ENCODE peak calls at places on chromosomes 1 and 21, in five cellular contexts. L is endothelial cell of umbilical vein, K is suprapubic skin, T is H1, Q is stomach. J is an unnamed sample.

GRCh38 chr1:92404661-92405060 is 82.1 kb downstream of the GFI1 start:
- DNase-seq in L (no peak), K (no peak), T (no peak), Q (no peak), J (no peak)

GRCh38 chr1:32998009-32998555 is 33.5 kb upstream of the RNF19B start:
- DNase-seq in L (peak; percentile 72), K (no peak), T (no peak), Q (no peak), J (no peak)

GRCh38 chr21:34989337-34990151 is 59.6 kb downstream of the RUNX1 start:
- DNase-seq in L (no peak), K (no peak), T (no peak), Q (no peak), J (no peak)

GRCh38 chr1:67599085-67599484 is 85.9 kb upstream of the GADD45A start:
- DNase-seq in L (no peak), K (no peak), T (no peak), Q (no peak), J (no peak)

GRCh38 chr1:59477286-59477685 is 180.4 kb downstream of the FGGY start:
- DNase-seq in L (no peak), K (no peak), T (no peak), Q (no peak), J (no peak)

GRCh38 chr1:235341334-235341733 is 13.0 kb downstream of the GGPS1 start:
- DNase-seq in L (no peak), K (no peak), T (no peak), Q (no peak), J (no peak)

GRCh38 chr1:216500273-216500967 is 77.2 kb upstream of the USH2A start:
- DNase-seq in L (no peak), K (no peak), T (no peak), Q (no peak), J (no peak)

GRCh38 chr1:235582130-235582529 is 67.5 kb downstream of the GNG4 start:
- DNase-seq in L (no peak), K (no peak), T (no peak), Q (no peak), J (no peak)

GRCh38 chr1:54347955-54348699 is 58.1 kb downstream of the SSBP3 start:
- DNase-seq in L (no peak), K (no peak), T (no peak), Q (peak; percentile 91), J (no peak)

GRCh38 chr1:49526672-49527071 is 497.1 kb downstream of the AGBL4 start:
- DNase-seq in L (no peak), K (no peak), T (no peak), Q (no peak), J (no peak)
- H3K9me3 ChIP-seq in L (peaks cover 8% of the 10 kb centered on the region), K (no peaks in the 10 kb centered on the region), T (peaks cover 56% of the 10 kb centered on the region), Q (no peaks in the 10 kb centered on the region), J (no peaks in the 10 kb centered on the region)

DNA sequence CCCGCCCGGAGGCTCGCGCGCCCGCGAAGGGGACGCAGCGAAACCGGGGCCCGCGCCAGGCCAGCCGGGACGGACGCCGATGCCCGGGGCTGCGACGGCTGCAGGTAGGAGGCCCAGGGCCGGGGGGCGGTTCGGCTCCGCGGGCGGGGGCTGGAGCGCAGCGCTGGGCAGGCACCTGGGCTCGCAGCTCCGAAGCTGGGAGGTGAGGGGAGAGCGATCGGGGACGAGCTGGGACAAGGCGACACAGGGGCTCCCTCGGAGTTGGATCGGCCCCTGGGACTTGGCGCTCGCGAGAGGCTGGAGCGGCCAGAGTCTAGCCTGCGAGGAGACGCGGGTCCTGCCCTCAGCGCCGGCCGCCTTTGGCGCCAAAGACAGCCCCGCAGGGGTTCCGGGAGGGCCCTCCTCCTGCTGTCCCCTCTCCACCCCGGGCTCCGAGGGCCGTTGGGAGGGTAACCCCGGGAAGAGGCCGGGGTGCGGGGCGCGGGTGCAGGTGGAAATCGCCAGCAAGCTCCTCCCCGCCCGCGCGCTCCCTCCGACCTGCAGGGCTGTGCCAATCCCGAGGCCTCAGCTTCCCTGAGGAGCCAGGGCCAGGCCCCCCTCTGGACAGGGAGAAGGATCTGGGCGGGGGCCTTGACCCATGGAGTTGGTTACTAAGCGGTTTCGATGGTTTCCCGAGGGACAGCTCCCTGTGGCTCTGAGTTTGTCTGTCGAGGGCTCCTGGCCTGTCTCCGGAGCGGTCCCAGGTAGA is 396 bp downstream of the TP73 start:
- DNase-seq in L (no peak), K (no peak), T (peak; percentile 75), Q (no peak), J (no peak)
- H3K4me3 ChIP-seq in L (no peak overlapping the region), K (peak overlapping the region; percentile 50), T (peak overlapping the region; percentile 51), Q (peak overlapping the region; percentile 99), J (no peak overlapping the region)

GRCh38 chr1:206606867-206607266 is 5.4 kb downstream of the EIF2D start:
- DNase-seq in L (peak; percentile 41), K (no peak), T (no peak), Q (no peak), J (no peak)

GRCh38 chr1:206608108-206608698 is 4.1 kb downstream of the EIF2D start:
- DNase-seq in L (peak; percentile 36), K (no peak), T (peak; percentile 60), Q (peak; percentile 47), J (no peak)

GRCh38 chr1:206609229-206609991 is 2.9 kb downstream of the EIF2D start:
- DNase-seq in L (peak; percentile 84), K (no peak), T (no peak), Q (no peak), J (no peak)

DNA sequence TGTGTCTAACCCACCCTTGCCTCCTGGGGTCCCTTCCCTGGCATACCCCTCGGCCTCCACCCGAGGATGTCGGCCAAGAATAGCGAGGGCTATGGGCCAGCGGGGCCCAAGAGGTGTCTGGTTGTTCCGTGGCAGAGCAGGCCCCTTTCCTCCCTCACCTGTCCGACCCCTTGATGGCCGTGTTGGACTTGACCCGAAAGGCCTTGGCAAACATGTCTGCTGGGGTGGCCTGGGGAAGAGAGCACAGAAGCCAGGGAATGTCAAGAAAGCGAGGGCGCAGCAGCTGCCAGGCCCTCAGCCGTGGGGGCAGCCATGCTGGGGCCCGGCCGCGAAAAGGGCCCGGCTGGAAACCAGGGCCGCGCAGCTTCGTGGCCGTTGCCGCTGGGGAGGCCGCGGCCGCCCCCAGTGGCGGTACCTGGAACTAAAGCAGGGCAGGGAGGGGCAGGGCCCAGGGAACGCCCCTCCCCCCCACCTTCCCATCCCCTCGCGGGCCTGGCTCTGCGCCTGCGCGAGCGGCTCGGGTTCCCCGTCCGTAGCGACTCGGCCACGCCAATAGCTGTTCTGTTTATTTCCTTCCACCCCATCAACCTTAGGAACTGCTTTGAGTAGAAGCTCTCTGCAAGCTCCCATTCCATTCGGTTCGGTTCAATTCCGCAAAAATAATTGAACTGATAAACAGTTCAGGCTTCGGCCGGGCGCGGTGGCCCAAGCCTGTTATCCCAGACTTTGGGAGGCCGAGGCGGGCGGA is at the start of gene EIF2D:
- DNase-seq in L (peak; percentile 93), K (peak; percentile 93), T (peak; percentile 98), Q (peak; percentile 97), J (no peak)
- TF ChIP-seq POLR2AphosphoS5 in L (peak; percentile 99), K (no peak), T (peak; percentile 94), Q (peak; percentile 84), J (peak; percentile 97)

GRCh38 chr1:2952992-2953391 is 68.3 kb upstream of the ACTRT2 start:
- DNase-seq in L (no peak), K (no peak), T (no peak), Q (no peak), J (no peak)
- H3K9me3 ChIP-seq in L (no peaks in the 10 kb centered on the region), K (peaks cover 8% of the 10 kb centered on the region), T (peaks cover 72% of the 10 kb centered on the region), Q (peaks cover 43% of the 10 kb centered on the region), J (no peaks in the 10 kb centered on the region)

DNA sequence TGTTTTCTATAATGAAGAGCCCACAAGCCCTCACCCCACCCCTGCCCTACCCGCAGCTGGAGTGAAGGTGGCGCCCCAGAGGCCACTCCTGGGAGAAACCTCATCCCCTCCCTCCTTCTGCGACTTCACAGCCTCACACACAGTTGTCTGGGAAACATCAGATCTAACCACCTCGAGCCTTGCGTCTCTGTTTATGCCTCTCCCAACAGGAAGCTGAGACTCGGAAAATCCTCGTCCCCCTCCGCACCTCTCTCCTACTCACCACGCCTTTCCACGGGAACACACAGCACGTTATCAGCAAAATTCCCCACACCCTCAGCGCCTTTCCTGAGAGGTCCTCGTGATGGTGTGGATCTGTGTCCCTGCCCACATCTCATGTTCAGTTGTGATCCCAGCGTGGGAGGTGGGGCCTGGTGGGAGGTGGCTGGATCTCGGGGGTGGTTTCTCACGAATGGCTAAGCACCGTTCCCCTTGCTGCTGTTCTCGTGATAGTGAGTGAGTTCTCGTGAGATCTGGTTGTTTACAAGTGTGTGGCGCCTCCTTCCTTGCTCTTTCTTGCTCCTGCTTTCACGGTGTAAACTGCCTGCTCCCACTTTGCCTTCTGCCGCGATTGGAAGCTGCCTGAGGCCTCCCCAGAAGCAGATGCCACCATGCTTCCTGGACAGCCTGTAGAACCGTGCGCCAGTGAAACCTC is 190.6 kb downstream of the KIF26B start:
- DNase-seq in L (no peak), K (no peak), T (peak; percentile 67), Q (no peak), J (no peak)
- H3K4me3 ChIP-seq in L (no peak overlapping the region), K (no peak overlapping the region), T (no peak overlapping the region), Q (no peak overlapping the region), J (no peak overlapping the region)